ENCODE peak calls at places on chromosomes 7 and 10, in six cellular contexts. One of them, this sample, is unnamed.
A peak's percentile ranks its signal among the peaks of the same experiment; 100 is the strongest.

GRCh38 chr10:90893190-90893589 is 21.4 kb downstream of the RPP30 start:
- DNase-seq in spleen: no peak
- DNase-seq in IMR-90: no peak
- DNase-seq in AG04450: no peak
- DNase-seq in fibroblast of lung: no peak
- DNase-seq in HL-60: no peak
- DNase-seq in this sample: no peak

GRCh38 chr10:30058111-30058510 is 1.3 kb downstream of the JCAD start:
- DNase-seq in spleen: no peak
- DNase-seq in IMR-90: no peak
- DNase-seq in AG04450: no peak
- DNase-seq in fibroblast of lung: no peak
- DNase-seq in HL-60: no peak
- DNase-seq in this sample: no peak

GRCh38 chr7:1498370-1499305 is 5.6 kb downstream of the INTS1 start:
- DNase-seq in spleen: no peak
- DNase-seq in IMR-90: no peak
- DNase-seq in AG04450: no peak
- DNase-seq in fibroblast of lung: no peak
- DNase-seq in HL-60: no peak
- DNase-seq in this sample: no peak

GRCh38 chr7:894927-895450 is 18.6 kb downstream of the GET4 start:
- DNase-seq in spleen: peak; percentile 58
- DNase-seq in IMR-90: no peak
- DNase-seq in AG04450: no peak
- DNase-seq in fibroblast of lung: no peak
- DNase-seq in HL-60: no peak
- DNase-seq in this sample: no peak

GRCh38 chr10:78377362-78377761 is 343.7 kb downstream of the RPS24 start:
- DNase-seq in spleen: no peak
- DNase-seq in IMR-90: no peak
- DNase-seq in AG04450: no peak
- DNase-seq in fibroblast of lung: peak; percentile 10
- DNase-seq in HL-60: no peak
- DNase-seq in this sample: no peak

GRCh38 chr10:93198401-93199175 is 124.9 kb downstream of the CYP26A1 start:
- DNase-seq in spleen: no peak
- DNase-seq in IMR-90: peak; percentile 42
- DNase-seq in AG04450: no peak
- DNase-seq in fibroblast of lung: peak; percentile 68
- DNase-seq in HL-60: no peak
- DNase-seq in this sample: peak; percentile 36

GRCh38 chr10:89946106-89946505 is 244.7 kb downstream of the KIF20B start:
- DNase-seq in spleen: no peak
- DNase-seq in IMR-90: peak; percentile 15
- DNase-seq in AG04450: no peak
- DNase-seq in fibroblast of lung: peak; percentile 23
- DNase-seq in HL-60: no peak
- DNase-seq in this sample: no peak

GRCh38 chr7:64892666-64893269 is 10.3 kb upstream of the ZNF273 start:
- DNase-seq in spleen: no peak
- DNase-seq in IMR-90: no peak
- DNase-seq in AG04450: no peak
- DNase-seq in fibroblast of lung: no peak
- DNase-seq in HL-60: no peak
- DNase-seq in this sample: no peak

GRCh38 chr10:3805791-3806381 is 20.9 kb upstream of the KLF6 start:
- DNase-seq in spleen: peak; percentile 84
- DNase-seq in IMR-90: peak; percentile 77
- DNase-seq in AG04450: no peak
- DNase-seq in fibroblast of lung: peak; percentile 88
- DNase-seq in HL-60: no peak
- DNase-seq in this sample: peak; percentile 80

GRCh38 chr10:28307267-28307666 is 4.4 kb upstream of the MPP7 start:
- DNase-seq in spleen: no peak
- DNase-seq in IMR-90: no peak
- DNase-seq in AG04450: no peak
- DNase-seq in fibroblast of lung: no peak
- DNase-seq in HL-60: no peak
- DNase-seq in this sample: no peak

GRCh38 chr10:99461230-99461629 is 30.8 kb upstream of the GOT1 start:
- DNase-seq in spleen: no peak
- DNase-seq in IMR-90: peak; percentile 79
- DNase-seq in AG04450: no peak
- DNase-seq in fibroblast of lung: peak; percentile 58
- DNase-seq in HL-60: no peak
- DNase-seq in this sample: no peak

GRCh38 chr10:106132956-106133355 is 1031.5 kb downstream of the SORCS1 start:
- DNase-seq in spleen: no peak
- DNase-seq in IMR-90: no peak
- DNase-seq in AG04450: no peak
- DNase-seq in fibroblast of lung: no peak
- DNase-seq in HL-60: no peak
- DNase-seq in this sample: no peak

GRCh38 chr10:79017882-79018550 is 50.8 kb upstream of the ZMIZ1 start:
- DNase-seq in spleen: peak; percentile 51
- DNase-seq in IMR-90: no peak
- DNase-seq in AG04450: no peak
- DNase-seq in fibroblast of lung: no peak
- DNase-seq in HL-60: no peak
- DNase-seq in this sample: peak; percentile 46

GRCh38 chr7:127582361-127582760 is 3.0 kb downstream of the GCC1 start:
- DNase-seq in spleen: no peak
- DNase-seq in IMR-90: no peak
- DNase-seq in AG04450: no peak
- DNase-seq in fibroblast of lung: peak; percentile 34
- DNase-seq in HL-60: no peak
- DNase-seq in this sample: no peak

GRCh38 chr7:156667110-156667436 is 26.5 kb downstream of the RNF32 start:
- DNase-seq in spleen: no peak
- DNase-seq in IMR-90: no peak
- DNase-seq in AG04450: no peak
- DNase-seq in fibroblast of lung: no peak
- DNase-seq in HL-60: no peak
- DNase-seq in this sample: no peak

GRCh38 chr7:43071604-43072003 is 40.8 kb upstream of the HECW1 start:
- DNase-seq in spleen: no peak
- DNase-seq in IMR-90: peak; percentile 1
- DNase-seq in AG04450: no peak
- DNase-seq in fibroblast of lung: no peak
- DNase-seq in HL-60: no peak
- DNase-seq in this sample: no peak

GRCh38 chr10:63522129-63522687 is 1.0 kb downstream of the REEP3 start:
- DNase-seq in spleen: no peak
- DNase-seq in IMR-90: peak; percentile 47
- DNase-seq in AG04450: no peak
- DNase-seq in fibroblast of lung: peak; percentile 39
- DNase-seq in HL-60: no peak
- DNase-seq in this sample: no peak

GRCh38 chr10:69839696-69840345 is 38.1 kb downstream of the COL13A1 start:
- DNase-seq in spleen: no peak
- DNase-seq in IMR-90: peak; percentile 73
- DNase-seq in AG04450: no peak
- DNase-seq in fibroblast of lung: peak; percentile 86
- DNase-seq in HL-60: no peak
- DNase-seq in this sample: no peak

GRCh38 chr10:14009315-14010082 is 321.2 kb downstream of the FRMD4A start:
- DNase-seq in spleen: no peak
- DNase-seq in IMR-90: peak; percentile 90
- DNase-seq in AG04450: peak; percentile 70
- DNase-seq in fibroblast of lung: peak; percentile 91
- DNase-seq in HL-60: no peak
- DNase-seq in this sample: no peak

GRCh38 chr10:93947055-93947454 is 46.7 kb upstream of the PLCE1 start:
- DNase-seq in spleen: no peak
- DNase-seq in IMR-90: peak; percentile 86
- DNase-seq in AG04450: peak; percentile 60
- DNase-seq in fibroblast of lung: peak; percentile 94
- DNase-seq in HL-60: no peak
- DNase-seq in this sample: no peak

GRCh38 chr7:140673770-140674155 is 1.0 kb downstream of the ADCK2 start:
- DNase-seq in spleen: no peak
- DNase-seq in IMR-90: no peak
- DNase-seq in AG04450: no peak
- DNase-seq in fibroblast of lung: no peak
- DNase-seq in HL-60: no peak
- DNase-seq in this sample: no peak

GRCh38 chr7:140674356-140674800 is 1.6 kb downstream of the ADCK2 start:
- DNase-seq in spleen: peak; percentile 72
- DNase-seq in IMR-90: no peak
- DNase-seq in AG04450: no peak
- DNase-seq in fibroblast of lung: no peak
- DNase-seq in HL-60: no peak
- DNase-seq in this sample: peak; percentile 52

GRCh38 chr7:140676303-140676702 is 3.6 kb downstream of the ADCK2 start:
- DNase-seq in spleen: no peak
- DNase-seq in IMR-90: no peak
- DNase-seq in AG04450: no peak
- DNase-seq in fibroblast of lung: no peak
- DNase-seq in HL-60: no peak
- DNase-seq in this sample: no peak

GRCh38 chr7:140675726-140676125 is 3.0 kb downstream of the ADCK2 start:
- DNase-seq in spleen: peak; percentile 46
- DNase-seq in IMR-90: no peak
- DNase-seq in AG04450: no peak
- DNase-seq in fibroblast of lung: no peak
- DNase-seq in HL-60: no peak
- DNase-seq in this sample: no peak

DNA sequence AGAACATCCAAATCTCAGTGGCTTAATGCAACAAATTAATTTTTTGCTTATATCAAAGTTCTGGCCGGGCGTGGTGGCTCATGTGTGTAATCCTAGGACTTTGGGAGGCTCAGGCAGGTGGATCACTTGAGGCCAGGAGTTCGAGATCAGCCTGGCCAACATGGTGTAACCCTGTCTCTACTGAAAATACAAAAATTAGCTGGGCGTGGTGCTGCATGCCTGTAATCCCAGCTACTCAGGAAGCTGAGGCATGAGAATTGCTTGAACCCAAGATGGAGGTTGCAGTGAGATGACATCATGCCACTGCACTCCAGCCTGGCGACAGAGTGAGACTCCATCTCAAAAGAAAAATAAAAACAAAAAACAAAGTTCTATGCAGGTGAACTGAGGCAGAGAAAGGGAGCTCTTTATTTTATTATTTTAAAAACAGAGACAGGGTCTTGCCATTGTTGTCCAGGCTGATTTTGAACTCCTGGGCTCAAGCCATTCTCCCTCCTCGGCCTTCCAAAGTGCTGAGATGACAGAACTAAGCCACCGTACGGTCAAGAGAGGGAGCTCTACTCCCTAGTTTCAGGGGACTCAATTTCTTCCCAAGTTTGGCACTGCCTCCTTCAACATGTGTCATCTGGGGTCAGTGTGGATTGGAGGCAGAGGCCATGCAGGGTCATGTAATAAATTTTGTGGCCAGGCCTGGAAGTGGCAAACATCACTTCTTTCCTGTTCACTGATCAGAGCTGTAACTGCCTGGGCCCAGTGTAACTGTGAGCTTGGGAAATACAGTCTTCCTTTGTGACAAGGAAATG is 2.4 kb downstream of the ADCK2 start:
- DNase-seq in spleen: peak; percentile 30
- DNase-seq in IMR-90: peak; percentile 57
- DNase-seq in AG04450: no peak
- DNase-seq in fibroblast of lung: peak; percentile 41
- DNase-seq in HL-60: no peak
- DNase-seq in this sample: no peak
- H3K4me3 ChIP-seq in spleen: no peak overlapping the region
- H3K4me3 ChIP-seq in IMR-90: no peak overlapping the region
- H3K4me3 ChIP-seq in AG04450: no peak overlapping the region
- H3K4me3 ChIP-seq in fibroblast of lung: no peak overlapping the region
- H3K4me3 ChIP-seq in HL-60: no peak overlapping the region
- H3K4me3 ChIP-seq in this sample: no peak overlapping the region

DNA sequence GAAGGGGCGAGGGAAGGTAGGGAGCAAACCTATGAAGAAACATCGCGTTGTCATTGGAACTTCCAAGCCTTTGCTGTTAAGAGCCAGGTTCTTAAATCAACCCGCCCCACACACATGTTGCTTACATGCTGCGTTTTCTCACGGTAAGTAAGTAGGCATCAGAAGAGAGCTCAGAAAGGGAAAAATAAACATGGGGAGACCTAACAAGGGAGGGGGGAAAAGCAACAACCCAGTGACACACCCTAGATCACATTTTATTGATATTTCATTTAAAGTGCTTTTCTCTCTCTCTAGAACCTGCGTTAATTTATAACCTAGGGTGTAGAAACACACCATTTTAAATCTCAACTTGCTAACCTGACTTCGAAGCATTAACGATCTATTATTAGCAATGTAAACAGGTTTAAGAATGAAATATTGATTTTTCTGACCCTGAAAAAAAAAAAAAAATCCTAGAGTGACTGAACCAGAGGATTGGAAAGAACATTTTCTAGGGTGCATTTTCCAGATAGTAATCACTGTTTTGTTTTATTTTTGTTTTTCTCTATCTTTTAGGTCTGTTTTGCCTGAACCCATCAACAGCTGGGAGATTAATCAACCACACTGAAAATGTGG is 3.2 kb downstream of the HOXA2 start:
- DNase-seq in spleen: no peak
- DNase-seq in IMR-90: peak; percentile 71
- DNase-seq in AG04450: no peak
- DNase-seq in fibroblast of lung: peak; percentile 65
- DNase-seq in HL-60: no peak
- DNase-seq in this sample: no peak
- H3K27ac ChIP-seq in spleen: peak overlapping the region; percentile 78
- H3K27ac ChIP-seq in IMR-90: peak overlapping the region; percentile 98
- H3K27ac ChIP-seq in AG04450: peak overlapping the region; percentile 94
- H3K27ac ChIP-seq in fibroblast of lung: peak overlapping the region; percentile 95
- H3K27ac ChIP-seq in HL-60: no peak overlapping the region
- H3K27ac ChIP-seq in this sample: peak overlapping the region; percentile 43

GRCh38 chr7:20831451-20831850 is 44.8 kb upstream of the SP8 start:
- DNase-seq in spleen: no peak
- DNase-seq in IMR-90: no peak
- DNase-seq in AG04450: no peak
- DNase-seq in fibroblast of lung: no peak
- DNase-seq in HL-60: no peak
- DNase-seq in this sample: no peak

GRCh38 chr7:20835111-20835750 is 48.5 kb upstream of the SP8 start:
- DNase-seq in spleen: no peak
- DNase-seq in IMR-90: no peak
- DNase-seq in AG04450: no peak
- DNase-seq in fibroblast of lung: no peak
- DNase-seq in HL-60: no peak
- DNase-seq in this sample: no peak

GRCh38 chr7:20831976-20832375 is 45.3 kb upstream of the SP8 start:
- DNase-seq in spleen: no peak
- DNase-seq in IMR-90: no peak
- DNase-seq in AG04450: no peak
- DNase-seq in fibroblast of lung: no peak
- DNase-seq in HL-60: no peak
- DNase-seq in this sample: no peak

GRCh38 chr7:20839196-20839735 is 52.6 kb upstream of the SP8 start:
- DNase-seq in spleen: no peak
- DNase-seq in IMR-90: no peak
- DNase-seq in AG04450: no peak
- DNase-seq in fibroblast of lung: no peak
- DNase-seq in HL-60: no peak
- DNase-seq in this sample: no peak

GRCh38 chr7:20834656-20835055 is 48.0 kb upstream of the SP8 start:
- DNase-seq in spleen: no peak
- DNase-seq in IMR-90: no peak
- DNase-seq in AG04450: no peak
- DNase-seq in fibroblast of lung: no peak
- DNase-seq in HL-60: no peak
- DNase-seq in this sample: no peak
- TF ChIP-seq CTCF in spleen: no peak
- TF ChIP-seq CTCF in IMR-90: no peak
- TF ChIP-seq CTCF in AG04450: no peak
- TF ChIP-seq CTCF in fibroblast of lung: no peak
- TF ChIP-seq CTCF in HL-60: no peak
- TF ChIP-seq CTCF in this sample: peak; percentile 19

GRCh38 chr10:15099886-15100285 is 2.7 kb downstream of the RPP38 start:
- DNase-seq in spleen: no peak
- DNase-seq in IMR-90: no peak
- DNase-seq in AG04450: no peak
- DNase-seq in fibroblast of lung: no peak
- DNase-seq in HL-60: no peak
- DNase-seq in this sample: no peak
- H3K4me3 ChIP-seq in spleen: no peak overlapping the region
- H3K4me3 ChIP-seq in IMR-90: no peak overlapping the region
- H3K4me3 ChIP-seq in AG04450: no peak overlapping the region
- H3K4me3 ChIP-seq in fibroblast of lung: no peak overlapping the region
- H3K4me3 ChIP-seq in HL-60: no peak overlapping the region
- H3K4me3 ChIP-seq in this sample: no peak overlapping the region

This sample was measured in tibial artery.